ENCODE peak calls at places on chromosomes 6 and 20, in seven cellular contexts. R is T-helper 1 cell, B is epithelial cell of esophagus, X is H9, H is upper lobe of right lung, L is OCI-LY7, C is AG10803. D is an unnamed sample.
A peak's percentile ranks its signal among the peaks of the same experiment; 100 is the strongest.

GRCh38 chr6:54802775-54803631 is 43.6 kb upstream of the FAM83B start:
- DNase-seq in B (peak; percentile 70), R (no peak), H (no peak), C (peak; percentile 43), X (no peak), L (no peak), D (peak; percentile 33)

GRCh38 chr20:24423794-24424307 is 45.6 kb upstream of the SYNDIG1 start:
- DNase-seq in B (no peak), L (no peak), H (no peak), X (no peak), C (no peak), R (no peak), D (no peak)

GRCh38 chr6:130675072-130675471 is 152.1 kb upstream of the SMLR1 start:
- DNase-seq in R (no peak), H (no peak), X (no peak), C (peak; percentile 30), L (no peak), B (peak; percentile 60), D (no peak)

GRCh38 chr6:70375166-70375565 is 38.1 kb upstream of the FAM135A start:
- DNase-seq in R (no peak), C (peak; percentile 34), L (no peak), H (no peak), B (peak; percentile 80), X (no peak), D (peak; percentile 37)

GRCh38 chr6:19382676-19383075 is 454.5 kb upstream of the ID4 start:
- DNase-seq in X (no peak), R (no peak), C (no peak), L (no peak), H (no peak), B (no peak), D (no peak)

GRCh38 chr6:120230008-120230407 is 880.4 kb upstream of the MAN1A1 start:
- DNase-seq in R (no peak), X (peak; percentile 44), H (no peak), B (peak; percentile 24), L (peak; percentile 1), C (no peak), D (no peak)

GRCh38 chr20:6636209-6637159 is 131.0 kb upstream of the BMP2 start:
- DNase-seq in L (peak; percentile 5), R (no peak), X (no peak), H (no peak), C (peak; percentile 68), B (peak; percentile 81), D (peak; percentile 25)

GRCh38 chr6:108983151-108983550 is 111.5 kb downstream of the SESN1 start:
- DNase-seq in C (no peak), B (no peak), L (no peak), X (no peak), H (no peak), R (no peak), D (no peak)

GRCh38 chr6:89023591-89024441 is 56.7 kb upstream of the PNRC1 start:
- DNase-seq in R (no peak), L (no peak), B (peak; percentile 42), H (no peak), C (no peak), X (no peak), D (peak; percentile 33)

GRCh38 chr6:170090561-170090960 is 200.3 kb downstream of the DLL1 start:
- DNase-seq in L (peak; percentile 22), H (no peak), R (no peak), B (no peak), C (no peak), X (no peak), D (no peak)

GRCh38 chr6:157080986-157081391 is 242.3 kb downstream of the TMEM242 start:
- DNase-seq in C (no peak), H (no peak), L (no peak), R (no peak), B (no peak), X (no peak), D (no peak)

GRCh38 chr20:40493071-40493470 is 196.0 kb downstream of the MAFB start:
- DNase-seq in R (no peak), B (peak; percentile 23), L (no peak), H (peak; percentile 81), C (peak; percentile 86), X (no peak), D (no peak)

GRCh38 chr6:42860031-42860430 is 19.4 kb upstream of the RPL7L1 start:
- DNase-seq in X (no peak), C (no peak), H (no peak), R (no peak), L (no peak), B (no peak), D (no peak)

GRCh38 chr6:149306967-149307366 is 10.5 kb upstream of the TAB2 start:
- DNase-seq in R (no peak), B (peak; percentile 9), L (no peak), H (no peak), C (peak; percentile 29), X (no peak), D (peak; percentile 47)

GRCh38 chr6:159168536-159169192 is 536 bp upstream of the FNDC1 start:
- DNase-seq in H (no peak), B (no peak), C (peak; percentile 54), L (no peak), R (no peak), X (peak; percentile 86), D (no peak)

GRCh38 chr20:56483970-56484369 is 15.5 kb downstream of the RTF2 start:
- DNase-seq in H (no peak), X (no peak), B (no peak), R (no peak), C (no peak), L (no peak), D (no peak)

GRCh38 chr6:40623931-40624330 is 36.8 kb upstream of the LRFN2 start:
- DNase-seq in C (no peak), X (no peak), H (no peak), L (no peak), B (no peak), R (no peak), D (no peak)

GRCh38 chr6:150143521-150144293 is 863 bp downstream of the PPP1R14C start:
- DNase-seq in L (no peak), C (no peak), B (no peak), R (no peak), X (no peak), H (peak; percentile 80), D (no peak)